ENCODE peak calls at places on chromosome 1, in ten cellular contexts. One of them, this sample, is unnamed.
A peak's percentile ranks its signal among the peaks of the same experiment; 100 is the strongest.

GRCh38 chr1:93591291-93591832 is 90.3 kb downstream of the BCAR3 start:
- DNase-seq in fibroblast of the aortic adventitia: no peak
- DNase-seq in Caco-2: peak; percentile 56
- DNase-seq in choroid plexus epithelial cell: no peak
- DNase-seq in GM12864: no peak
- DNase-seq in neural progenitor cell: no peak
- DNase-seq in heart left ventricle: no peak
- DNase-seq in upper lobe of right lung: no peak
- DNase-seq in cardiac fibroblast: no peak
- DNase-seq in IMR-90: no peak
- DNase-seq in this sample: no peak

GRCh38 chr1:233361876-233362275 is 34.4 kb downstream of the MAP3K21 start:
- DNase-seq in choroid plexus epithelial cell: no peak
- DNase-seq in cardiac fibroblast: no peak
- DNase-seq in heart left ventricle: no peak
- DNase-seq in Caco-2: no peak
- DNase-seq in neural progenitor cell: no peak
- DNase-seq in GM12864: no peak
- DNase-seq in IMR-90: peak; percentile 1
- DNase-seq in upper lobe of right lung: no peak
- DNase-seq in fibroblast of the aortic adventitia: no peak
- DNase-seq in this sample: no peak

GRCh38 chr1:117562581-117563491 is 43.0 kb upstream of the TENT5C start:
- DNase-seq in IMR-90: no peak
- DNase-seq in cardiac fibroblast: no peak
- DNase-seq in neural progenitor cell: no peak
- DNase-seq in fibroblast of the aortic adventitia: no peak
- DNase-seq in heart left ventricle: no peak
- DNase-seq in choroid plexus epithelial cell: no peak
- DNase-seq in GM12864: no peak
- DNase-seq in Caco-2: peak; percentile 43
- DNase-seq in upper lobe of right lung: peak; percentile 71
- DNase-seq in this sample: no peak

GRCh38 chr1:19448491-19449439 is 36.6 kb downstream of the CAPZB start:
- DNase-seq in cardiac fibroblast: peak; percentile 90
- DNase-seq in heart left ventricle: peak; percentile 65
- DNase-seq in choroid plexus epithelial cell: peak; percentile 82
- DNase-seq in IMR-90: peak; percentile 93
- DNase-seq in fibroblast of the aortic adventitia: peak; percentile 96
- DNase-seq in upper lobe of right lung: no peak
- DNase-seq in Caco-2: no peak
- DNase-seq in GM12864: no peak
- DNase-seq in neural progenitor cell: no peak
- DNase-seq in this sample: peak; percentile 44

GRCh38 chr1:231856894-231857293 is 230.3 kb downstream of the DISC1 start:
- DNase-seq in Caco-2: no peak
- DNase-seq in upper lobe of right lung: no peak
- DNase-seq in choroid plexus epithelial cell: no peak
- DNase-seq in GM12864: no peak
- DNase-seq in fibroblast of the aortic adventitia: no peak
- DNase-seq in cardiac fibroblast: peak; percentile 20
- DNase-seq in IMR-90: no peak
- DNase-seq in neural progenitor cell: no peak
- DNase-seq in heart left ventricle: no peak
- DNase-seq in this sample: no peak

GRCh38 chr1:46184920-46185658 is 8.8 kb upstream of the P3R3URF start:
- DNase-seq in upper lobe of right lung: no peak
- DNase-seq in heart left ventricle: no peak
- DNase-seq in Caco-2: no peak
- DNase-seq in cardiac fibroblast: no peak
- DNase-seq in fibroblast of the aortic adventitia: no peak
- DNase-seq in neural progenitor cell: no peak
- DNase-seq in IMR-90: no peak
- DNase-seq in choroid plexus epithelial cell: no peak
- DNase-seq in GM12864: no peak
- DNase-seq in this sample: no peak

GRCh38 chr1:68812295-68812694 is 315.4 kb upstream of the DEPDC1 start:
- DNase-seq in upper lobe of right lung: no peak
- DNase-seq in heart left ventricle: no peak
- DNase-seq in fibroblast of the aortic adventitia: no peak
- DNase-seq in cardiac fibroblast: no peak
- DNase-seq in IMR-90: no peak
- DNase-seq in Caco-2: no peak
- DNase-seq in GM12864: no peak
- DNase-seq in choroid plexus epithelial cell: no peak
- DNase-seq in neural progenitor cell: no peak
- DNase-seq in this sample: no peak

GRCh38 chr1:86865973-86866637 is 47.8 kb downstream of the SELENOF start:
- DNase-seq in neural progenitor cell: no peak
- DNase-seq in IMR-90: no peak
- DNase-seq in choroid plexus epithelial cell: no peak
- DNase-seq in cardiac fibroblast: no peak
- DNase-seq in GM12864: no peak
- DNase-seq in fibroblast of the aortic adventitia: no peak
- DNase-seq in heart left ventricle: no peak
- DNase-seq in Caco-2: no peak
- DNase-seq in upper lobe of right lung: no peak
- DNase-seq in this sample: peak; percentile 44

GRCh38 chr1:39760074-39761008 is 10.8 kb downstream of the OXCT2 start:
- DNase-seq in IMR-90: no peak
- DNase-seq in cardiac fibroblast: no peak
- DNase-seq in heart left ventricle: no peak
- DNase-seq in choroid plexus epithelial cell: no peak
- DNase-seq in upper lobe of right lung: no peak
- DNase-seq in neural progenitor cell: no peak
- DNase-seq in GM12864: no peak
- DNase-seq in fibroblast of the aortic adventitia: no peak
- DNase-seq in Caco-2: no peak
- DNase-seq in this sample: no peak

DNA sequence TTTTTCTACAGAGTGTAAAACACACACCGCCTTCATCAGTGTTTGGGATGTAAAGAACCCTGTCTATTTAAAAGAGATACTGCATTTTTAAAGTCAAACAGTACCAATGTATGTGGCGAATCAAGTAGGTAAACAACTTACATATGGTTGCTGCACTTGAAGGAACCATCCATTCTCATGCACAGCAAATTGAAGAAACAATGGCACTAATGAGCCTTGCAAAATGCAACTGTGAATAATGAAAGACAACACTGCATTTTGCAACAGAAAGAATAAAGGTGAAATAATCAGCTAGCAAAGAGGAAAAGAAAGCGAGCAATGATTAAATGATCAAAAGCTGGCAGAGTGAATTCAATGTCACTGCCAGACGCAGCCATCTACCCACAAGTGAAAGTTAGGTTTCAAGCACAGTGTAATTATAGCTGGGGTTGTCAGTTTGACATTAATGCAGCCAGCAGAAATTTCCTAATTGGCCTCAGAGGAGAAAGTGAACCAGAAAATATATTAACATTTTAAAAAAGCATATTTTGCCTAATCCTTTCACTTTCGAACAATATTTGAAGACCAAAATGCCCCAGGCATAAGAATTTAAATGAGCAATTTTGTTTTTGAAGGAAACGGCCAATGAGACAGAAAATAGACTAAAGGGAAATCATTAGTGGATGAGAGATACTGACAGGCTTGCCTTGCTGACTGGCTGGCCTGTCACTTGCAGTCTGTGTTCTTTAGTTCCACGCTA is 11.0 kb upstream of the BARHL2 start:
- DNase-seq in neural progenitor cell: peak; percentile 19
- DNase-seq in upper lobe of right lung: no peak
- DNase-seq in GM12864: no peak
- DNase-seq in cardiac fibroblast: no peak
- DNase-seq in choroid plexus epithelial cell: no peak
- DNase-seq in IMR-90: no peak
- DNase-seq in Caco-2: no peak
- DNase-seq in heart left ventricle: no peak
- DNase-seq in fibroblast of the aortic adventitia: no peak
- DNase-seq in this sample: no peak
- H3K4me3 ChIP-seq in neural progenitor cell: no peak overlapping the region
- H3K4me3 ChIP-seq in upper lobe of right lung: no peak overlapping the region
- H3K4me3 ChIP-seq in GM12864: no peak overlapping the region
- H3K4me3 ChIP-seq in cardiac fibroblast: no peak overlapping the region
- H3K4me3 ChIP-seq in choroid plexus epithelial cell: no peak overlapping the region
- H3K4me3 ChIP-seq in IMR-90: no peak overlapping the region
- H3K4me3 ChIP-seq in Caco-2: no peak overlapping the region
- H3K4me3 ChIP-seq in heart left ventricle: no peak overlapping the region
- H3K4me3 ChIP-seq in fibroblast of the aortic adventitia: no peak overlapping the region
- H3K4me3 ChIP-seq in this sample: no peak overlapping the region

GRCh38 chr1:37807555-37808368 is at the start of the genes C1orf122 and YRDC:
- DNase-seq in Caco-2: peak; percentile 89
- DNase-seq in cardiac fibroblast: peak; percentile 94
- DNase-seq in IMR-90: peak; percentile 92
- DNase-seq in heart left ventricle: peak; percentile 96
- DNase-seq in GM12864: peak; percentile 70
- DNase-seq in neural progenitor cell: peak; percentile 98
- DNase-seq in fibroblast of the aortic adventitia: peak; percentile 88
- DNase-seq in upper lobe of right lung: peak; percentile 97
- DNase-seq in choroid plexus epithelial cell: peak; percentile 95
- DNase-seq in this sample: peak; percentile 94
- TF ChIP-seq CTCF in Caco-2: no peak
- TF ChIP-seq CTCF in cardiac fibroblast: no peak
- TF ChIP-seq CTCF in IMR-90: no peak
- TF ChIP-seq CTCF in heart left ventricle: no peak
- TF ChIP-seq CTCF in GM12864: no peak
- TF ChIP-seq CTCF in neural progenitor cell: no peak
- TF ChIP-seq CTCF in fibroblast of the aortic adventitia: no peak
- TF ChIP-seq CTCF in upper lobe of right lung: no peak
- TF ChIP-seq CTCF in choroid plexus epithelial cell: no peak
- TF ChIP-seq CTCF in this sample: no peak

GRCh38 chr1:151008244-151009205 is at the start of gene PRUNE1:
- DNase-seq in Caco-2: peak; percentile 97
- DNase-seq in cardiac fibroblast: peak; percentile 99
- DNase-seq in neural progenitor cell: peak; percentile 98
- DNase-seq in choroid plexus epithelial cell: peak; percentile 98
- DNase-seq in heart left ventricle: peak; percentile 98
- DNase-seq in GM12864: peak; percentile 82
- DNase-seq in IMR-90: peak; percentile 94
- DNase-seq in fibroblast of the aortic adventitia: peak; percentile 93
- DNase-seq in upper lobe of right lung: peak; percentile 99
- DNase-seq in this sample: peak; percentile 97

GRCh38 chr1:151011154-151011850 is 3.1 kb downstream of the PRUNE1 start:
- DNase-seq in Caco-2: no peak
- DNase-seq in upper lobe of right lung: no peak
- DNase-seq in cardiac fibroblast: no peak
- DNase-seq in neural progenitor cell: no peak
- DNase-seq in IMR-90: no peak
- DNase-seq in GM12864: no peak
- DNase-seq in heart left ventricle: no peak
- DNase-seq in choroid plexus epithelial cell: no peak
- DNase-seq in fibroblast of the aortic adventitia: peak; percentile 11
- DNase-seq in this sample: no peak

GRCh38 chr1:151009206-151009587 is 948 bp downstream of the PRUNE1 start:
- DNase-seq in neural progenitor cell: no peak
- DNase-seq in IMR-90: peak; percentile 86
- DNase-seq in Caco-2: no peak
- DNase-seq in choroid plexus epithelial cell: peak; percentile 44
- DNase-seq in fibroblast of the aortic adventitia: peak; percentile 58
- DNase-seq in heart left ventricle: no peak
- DNase-seq in GM12864: no peak
- DNase-seq in upper lobe of right lung: no peak
- DNase-seq in cardiac fibroblast: no peak
- DNase-seq in this sample: no peak

GRCh38 chr1:151010346-151010726 is 2.1 kb downstream of the PRUNE1 start:
- DNase-seq in cardiac fibroblast: no peak
- DNase-seq in neural progenitor cell: no peak
- DNase-seq in IMR-90: no peak
- DNase-seq in Caco-2: no peak
- DNase-seq in choroid plexus epithelial cell: no peak
- DNase-seq in heart left ventricle: no peak
- DNase-seq in fibroblast of the aortic adventitia: no peak
- DNase-seq in upper lobe of right lung: no peak
- DNase-seq in GM12864: no peak
- DNase-seq in this sample: no peak

DNA sequence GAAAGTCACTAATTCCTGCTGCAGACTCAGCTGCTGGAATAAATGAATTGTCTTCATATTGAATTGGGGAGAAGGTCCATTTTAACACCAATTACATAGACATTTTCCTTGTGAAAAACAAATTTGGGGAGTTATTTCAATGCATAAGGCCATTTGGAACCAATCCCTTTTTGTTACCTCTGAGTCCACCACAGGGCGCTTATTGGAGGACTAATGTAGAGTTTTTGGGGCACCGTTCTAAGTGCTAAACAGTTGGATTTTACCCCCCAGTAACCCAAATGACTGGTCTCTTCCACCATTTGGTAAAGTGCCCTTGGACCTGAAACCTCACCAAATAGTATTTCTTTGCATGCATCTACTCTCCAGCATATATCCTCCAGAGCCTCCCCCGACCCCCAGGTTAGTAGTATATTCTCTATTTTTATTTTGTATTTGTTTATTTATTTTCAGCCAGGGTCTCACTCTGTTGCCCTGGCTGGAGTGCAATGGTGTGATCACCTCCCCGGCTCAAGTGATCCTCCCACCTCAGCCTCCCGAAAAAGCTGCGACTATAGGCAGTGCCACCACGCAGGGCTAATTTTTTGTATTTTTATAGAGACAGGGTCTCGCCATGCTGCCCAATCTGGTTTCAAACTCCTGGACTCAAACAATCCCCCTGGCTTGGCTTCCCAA is 1.6 kb downstream of the PRUNE1 start:
- DNase-seq in neural progenitor cell: no peak
- DNase-seq in cardiac fibroblast: no peak
- DNase-seq in upper lobe of right lung: no peak
- DNase-seq in Caco-2: no peak
- DNase-seq in fibroblast of the aortic adventitia: no peak
- DNase-seq in choroid plexus epithelial cell: no peak
- DNase-seq in heart left ventricle: no peak
- DNase-seq in IMR-90: no peak
- DNase-seq in GM12864: no peak
- DNase-seq in this sample: no peak
- H3K4me3 ChIP-seq in neural progenitor cell: peak overlapping the region; percentile 76
- H3K4me3 ChIP-seq in cardiac fibroblast: no peak overlapping the region
- H3K4me3 ChIP-seq in upper lobe of right lung: peak overlapping the region; percentile 59
- H3K4me3 ChIP-seq in Caco-2: peak overlapping the region; percentile 71
- H3K4me3 ChIP-seq in fibroblast of the aortic adventitia: peak overlapping the region; percentile 97
- H3K4me3 ChIP-seq in choroid plexus epithelial cell: no peak overlapping the region
- H3K4me3 ChIP-seq in heart left ventricle: peak overlapping the region; percentile 74
- H3K4me3 ChIP-seq in IMR-90: no peak overlapping the region
- H3K4me3 ChIP-seq in GM12864: no peak overlapping the region
- H3K4me3 ChIP-seq in this sample: no peak overlapping the region

DNA sequence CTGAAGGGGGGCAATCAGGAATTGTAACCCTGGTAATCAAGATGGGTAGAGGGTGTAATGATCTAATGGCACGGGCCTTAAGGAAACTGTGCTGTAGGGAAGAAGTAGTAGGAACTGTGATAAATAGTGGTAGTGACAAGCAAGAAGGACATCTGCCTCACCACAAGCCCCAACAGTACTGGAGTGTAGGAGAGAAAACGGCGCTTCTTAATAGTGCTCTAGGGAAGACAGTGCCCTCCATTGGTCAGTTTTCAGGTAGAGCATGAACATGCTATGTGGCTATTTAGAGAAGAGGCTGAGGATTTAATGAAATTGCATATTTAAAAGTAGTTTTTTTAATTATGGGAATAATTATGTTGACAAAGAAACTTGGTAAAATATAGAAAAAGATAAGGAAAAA is 32.2 kb downstream of the SLC30A7 start:
- DNase-seq in GM12864: no peak
- DNase-seq in Caco-2: no peak
- DNase-seq in cardiac fibroblast: no peak
- DNase-seq in choroid plexus epithelial cell: no peak
- DNase-seq in neural progenitor cell: peak; percentile 39
- DNase-seq in heart left ventricle: no peak
- DNase-seq in IMR-90: no peak
- DNase-seq in fibroblast of the aortic adventitia: no peak
- DNase-seq in upper lobe of right lung: no peak
- DNase-seq in this sample: no peak
- TF ChIP-seq CTCF in GM12864: no peak
- TF ChIP-seq CTCF in Caco-2: no peak
- TF ChIP-seq CTCF in cardiac fibroblast: no peak
- TF ChIP-seq CTCF in choroid plexus epithelial cell: peak; percentile 21
- TF ChIP-seq CTCF in neural progenitor cell: peak; percentile 41
- TF ChIP-seq CTCF in heart left ventricle: peak; percentile 21
- TF ChIP-seq CTCF in IMR-90: no peak
- TF ChIP-seq CTCF in fibroblast of the aortic adventitia: no peak
- TF ChIP-seq CTCF in upper lobe of right lung: no peak
- TF ChIP-seq CTCF in this sample: no peak